ENCODE peak calls at places on chromosome 16, in seven cellular contexts. One of them, this sample, is unnamed.

GRCh38 chr16:50548659-50549560 is 714 bp downstream of the NKD1 start:
- DNase-seq in IMR-90: no peak
- DNase-seq in mesendoderm: no peak
- DNase-seq in neuronal stem cell: peak; percentile 39
- DNase-seq in H1: no peak
- DNase-seq in H9: no peak
- DNase-seq in trophoblast cell: no peak
- DNase-seq in this sample: peak; percentile 6

GRCh38 chr16:88939814-88940195 is 37.2 kb downstream of the CBFA2T3 start:
- DNase-seq in IMR-90: no peak
- DNase-seq in mesendoderm: no peak
- DNase-seq in neuronal stem cell: no peak
- DNase-seq in H1: peak; percentile 56
- DNase-seq in H9: peak; percentile 30
- DNase-seq in trophoblast cell: no peak
- DNase-seq in this sample: no peak

GRCh38 chr16:49993579-49993978 is 31.4 kb upstream of the CNEP1R1 start:
- DNase-seq in IMR-90: no peak
- DNase-seq in mesendoderm: no peak
- DNase-seq in neuronal stem cell: no peak
- DNase-seq in H1: no peak
- DNase-seq in H9: no peak
- DNase-seq in trophoblast cell: no peak
- DNase-seq in this sample: no peak

GRCh38 chr16:84040823-84041391 is 1.7 kb downstream of the SLC38A8 start:
- DNase-seq in IMR-90: peak; percentile 41
- DNase-seq in mesendoderm: no peak
- DNase-seq in neuronal stem cell: no peak
- DNase-seq in H1: no peak
- DNase-seq in H9: no peak
- DNase-seq in trophoblast cell: no peak
- DNase-seq in this sample: no peak

GRCh38 chr16:88596477-88596876 is 26.3 kb downstream of the ZC3H18 start:
- DNase-seq in IMR-90: no peak
- DNase-seq in mesendoderm: no peak
- DNase-seq in neuronal stem cell: no peak
- DNase-seq in H1: no peak
- DNase-seq in H9: no peak
- DNase-seq in trophoblast cell: no peak
- DNase-seq in this sample: no peak

GRCh38 chr16:2712546-2712945 is 7.5 kb downstream of the PRSS27 start:
- DNase-seq in IMR-90: no peak
- DNase-seq in mesendoderm: no peak
- DNase-seq in neuronal stem cell: no peak
- DNase-seq in H1: no peak
- DNase-seq in H9: no peak
- DNase-seq in trophoblast cell: no peak
- DNase-seq in this sample: no peak

GRCh38 chr16:88633684-88634140 is 4.7 kb upstream of the IL17C start:
- DNase-seq in IMR-90: peak; percentile 13
- DNase-seq in mesendoderm: peak; percentile 86
- DNase-seq in neuronal stem cell: no peak
- DNase-seq in H1: peak; percentile 73
- DNase-seq in H9: peak; percentile 86
- DNase-seq in trophoblast cell: peak; percentile 18
- DNase-seq in this sample: peak; percentile 57

GRCh38 chr16:56195151-56195550 is 3.9 kb downstream of the GNAO1 start:
- DNase-seq in IMR-90: no peak
- DNase-seq in mesendoderm: no peak
- DNase-seq in neuronal stem cell: no peak
- DNase-seq in H1: no peak
- DNase-seq in H9: no peak
- DNase-seq in trophoblast cell: no peak
- DNase-seq in this sample: no peak

GRCh38 chr16:83458612-83459011 is 349.2 kb upstream of the HSBP1 start:
- DNase-seq in IMR-90: peak; percentile 80
- DNase-seq in mesendoderm: no peak
- DNase-seq in neuronal stem cell: no peak
- DNase-seq in H1: no peak
- DNase-seq in H9: no peak
- DNase-seq in trophoblast cell: no peak
- DNase-seq in this sample: peak; percentile 54

GRCh38 chr16:54145881-54146280 is 140.7 kb downstream of the IRX3 start:
- DNase-seq in IMR-90: no peak
- DNase-seq in mesendoderm: no peak
- DNase-seq in neuronal stem cell: no peak
- DNase-seq in H1: no peak
- DNase-seq in H9: no peak
- DNase-seq in trophoblast cell: no peak
- DNase-seq in this sample: no peak

GRCh38 chr16:16075463-16076399 is 126.3 kb downstream of the ABCC1 start:
- DNase-seq in IMR-90: peak; percentile 41
- DNase-seq in mesendoderm: no peak
- DNase-seq in neuronal stem cell: no peak
- DNase-seq in H1: no peak
- DNase-seq in H9: no peak
- DNase-seq in trophoblast cell: no peak
- DNase-seq in this sample: peak; percentile 72

GRCh38 chr16:27515874-27516353 is 33.8 kb downstream of the GTF3C1 start:
- DNase-seq in IMR-90: no peak
- DNase-seq in mesendoderm: peak; percentile 68
- DNase-seq in neuronal stem cell: peak; percentile 3
- DNase-seq in H1: peak; percentile 79
- DNase-seq in H9: peak; percentile 74
- DNase-seq in trophoblast cell: no peak
- DNase-seq in this sample: peak; percentile 33

GRCh38 chr16:89822188-89823086 is 5.8 kb upstream of the SPIRE2 start:
- DNase-seq in IMR-90: no peak
- DNase-seq in mesendoderm: no peak
- DNase-seq in neuronal stem cell: no peak
- DNase-seq in H1: no peak
- DNase-seq in H9: no peak
- DNase-seq in trophoblast cell: no peak
- DNase-seq in this sample: no peak

GRCh38 chr16:64996641-64997040 is 125.2 kb downstream of the CDH11 start:
- DNase-seq in IMR-90: no peak
- DNase-seq in mesendoderm: no peak
- DNase-seq in neuronal stem cell: no peak
- DNase-seq in H1: no peak
- DNase-seq in H9: no peak
- DNase-seq in trophoblast cell: no peak
- DNase-seq in this sample: no peak

GRCh38 chr16:17346774-17347569 is 123.8 kb downstream of the XYLT1 start:
- DNase-seq in IMR-90: no peak
- DNase-seq in mesendoderm: no peak
- DNase-seq in neuronal stem cell: no peak
- DNase-seq in H1: no peak
- DNase-seq in H9: no peak
- DNase-seq in trophoblast cell: no peak
- DNase-seq in this sample: no peak

DNA sequence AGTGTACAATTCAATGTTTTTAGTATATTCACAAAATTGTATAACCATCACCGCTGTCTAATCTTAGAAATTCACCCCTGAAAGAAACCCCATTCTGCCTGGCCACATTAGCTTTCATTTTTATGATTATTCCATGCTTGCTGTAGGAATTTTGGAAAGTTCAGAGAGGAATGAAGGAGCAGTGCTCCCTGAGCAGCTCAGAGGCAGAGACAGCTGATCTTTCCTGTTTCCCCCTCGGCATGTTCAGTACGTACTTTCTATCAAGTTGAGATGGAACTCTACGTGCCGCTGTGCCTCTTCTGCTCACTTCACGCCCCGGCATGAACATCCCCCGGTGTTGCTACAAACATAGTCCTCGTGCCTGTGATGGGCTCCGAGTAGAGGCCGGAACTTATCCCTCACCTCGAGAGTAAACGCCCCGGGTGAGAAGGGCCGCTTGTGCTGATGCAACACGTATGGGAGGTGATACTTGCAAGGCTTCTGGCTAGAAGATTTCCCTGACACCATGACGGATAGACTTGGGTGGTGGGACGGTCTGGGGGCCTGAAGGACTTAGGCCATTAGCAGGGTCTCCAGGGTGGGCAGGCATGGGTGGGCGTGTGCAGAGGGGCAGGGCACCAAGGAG is 79.2 kb upstream of the CIBAR2 start:
- DNase-seq in IMR-90: no peak
- DNase-seq in mesendoderm: no peak
- DNase-seq in neuronal stem cell: no peak
- DNase-seq in H1: no peak
- DNase-seq in H9: no peak
- DNase-seq in trophoblast cell: no peak
- DNase-seq in this sample: no peak
- H3K4ac ChIP-seq in IMR-90: peak overlapping the region; percentile 75
- H3K4ac ChIP-seq in mesendoderm: no peak overlapping the region
- H3K4ac ChIP-seq in neuronal stem cell: no peak overlapping the region
- H3K4ac ChIP-seq in H1: no peak overlapping the region
- H3K4ac ChIP-seq in H9: no peak overlapping the region
- H3K4ac ChIP-seq in trophoblast cell: no peak overlapping the region
- H3K4ac ChIP-seq in this sample: no peak overlapping the region

GRCh38 chr16:643050-643368 is 1.4 kb downstream of the MCRIP2 start:
- DNase-seq in IMR-90: no peak
- DNase-seq in mesendoderm: no peak
- DNase-seq in neuronal stem cell: no peak
- DNase-seq in H1: no peak
- DNase-seq in H9: no peak
- DNase-seq in trophoblast cell: no peak
- DNase-seq in this sample: no peak
- H3K27ac ChIP-seq in IMR-90: no peak overlapping the region
- H3K27ac ChIP-seq in mesendoderm: no peak overlapping the region
- H3K27ac ChIP-seq in neuronal stem cell: no peak overlapping the region
- H3K27ac ChIP-seq in H1: no peak overlapping the region
- H3K27ac ChIP-seq in H9: no peak overlapping the region
- H3K27ac ChIP-seq in trophoblast cell: no peak overlapping the region
- H3K27ac ChIP-seq in this sample: no peak overlapping the region

DNA sequence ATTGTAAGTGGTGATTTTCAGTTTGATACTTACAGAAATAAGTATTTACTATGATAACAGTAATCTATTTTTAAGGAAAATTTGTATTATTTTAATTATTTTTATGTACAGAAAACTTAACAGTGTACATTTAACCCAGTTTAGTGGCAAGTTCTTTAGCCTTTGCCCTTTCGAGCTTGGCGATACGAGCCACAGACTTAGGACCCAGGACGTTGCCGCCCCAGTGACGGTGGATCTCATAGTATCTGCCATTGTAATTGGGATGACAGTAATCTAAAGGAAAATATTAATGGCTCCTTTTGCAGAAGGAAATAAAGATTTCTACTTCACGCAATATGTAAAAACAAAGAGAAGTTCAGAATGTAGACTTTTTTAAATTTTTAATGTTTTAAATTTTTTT is 5.2 kb upstream of the CDR2 start:
- DNase-seq in IMR-90: no peak
- DNase-seq in mesendoderm: no peak
- DNase-seq in neuronal stem cell: no peak
- DNase-seq in H1: no peak
- DNase-seq in H9: no peak
- DNase-seq in trophoblast cell: no peak
- DNase-seq in this sample: no peak
- H3K4ac ChIP-seq in IMR-90: no peak overlapping the region
- H3K4ac ChIP-seq in mesendoderm: no peak overlapping the region
- H3K4ac ChIP-seq in neuronal stem cell: no peak overlapping the region
- H3K4ac ChIP-seq in H1: no peak overlapping the region
- H3K4ac ChIP-seq in H9: no peak overlapping the region
- H3K4ac ChIP-seq in trophoblast cell: no peak overlapping the region
- H3K4ac ChIP-seq in this sample: no peak overlapping the region

GRCh38 chr16:8885674-8886592 is 3.8 kb downstream of the LITAFD start:
- DNase-seq in IMR-90: peak; percentile 51
- DNase-seq in mesendoderm: peak; percentile 50
- DNase-seq in neuronal stem cell: no peak
- DNase-seq in H1: no peak
- DNase-seq in H9: no peak
- DNase-seq in trophoblast cell: no peak
- DNase-seq in this sample: peak; percentile 59
- H3K27ac ChIP-seq in IMR-90: no peak overlapping the region
- H3K27ac ChIP-seq in mesendoderm: no peak overlapping the region
- H3K27ac ChIP-seq in neuronal stem cell: peak overlapping the region; percentile 7
- H3K27ac ChIP-seq in H1: no peak overlapping the region
- H3K27ac ChIP-seq in H9: no peak overlapping the region
- H3K27ac ChIP-seq in trophoblast cell: no peak overlapping the region
- H3K27ac ChIP-seq in this sample: no peak overlapping the region

GRCh38 chr16:11425140-11425539 is 79.9 kb downstream of the RMI2 start:
- DNase-seq in IMR-90: no peak
- DNase-seq in mesendoderm: no peak
- DNase-seq in neuronal stem cell: no peak
- DNase-seq in H1: no peak
- DNase-seq in H9: no peak
- DNase-seq in trophoblast cell: peak; percentile 91
- DNase-seq in this sample: no peak
- H3K4ac ChIP-seq in IMR-90: no peak overlapping the region
- H3K4ac ChIP-seq in mesendoderm: no peak overlapping the region
- H3K4ac ChIP-seq in neuronal stem cell: no peak overlapping the region
- H3K4ac ChIP-seq in H1: no peak overlapping the region
- H3K4ac ChIP-seq in H9: no peak overlapping the region
- H3K4ac ChIP-seq in trophoblast cell: no peak overlapping the region
- H3K4ac ChIP-seq in this sample: no peak overlapping the region

This sample was measured in mesenchymal stem cell.